ENCODE peak calls at places on chromosomes 2 and 18, in nine cellular contexts. F is CD8-positive, alpha-beta T cell; Z is GM23338; C is HCT116; D is CD4-positive, CD25-positive, alpha-beta regulatory T cell; E is stomach; R is pancreas; N is adipocyte; V is mammary epithelial cell. I is an unnamed sample. For H3K4me1, the result is how much of the 10 kb centered on the place peaks cover.

GRCh38 chr2:42028571-42029148 is 19.2 kb upstream of the PKDCC start:
- DNase-seq in C (no peak), D (no peak), V (no peak), Z (no peak), F (no peak), E (no peak), R (no peak), N (no peak), I (no peak)

GRCh38 chr18:25299426-25299825 is 52.5 kb downstream of the ZNF521 start:
- DNase-seq in N (peak), V (peak), E (no peak), D (no peak), F (no peak), Z (no peak), C (no peak), R (no peak), I (no peak)

GRCh38 chr2:197673606-197674005 is 1.8 kb downstream of the RFTN2 start:
- DNase-seq in C (no peak), D (no peak), R (no peak), E (no peak), F (no peak), V (no peak), Z (no peak), N (peak), I (no peak)

GRCh38 chr18:10169064-10169562 is 255.3 kb downstream of the VAPA start:
- DNase-seq in V (peak), R (no peak), D (no peak), N (peak), E (peak), Z (no peak), F (no peak), C (no peak), I (no peak)

GRCh38 chr2:190360561-190360960 is 17.2 kb downstream of the INPP1 start:
- DNase-seq in Z (no peak), F (no peak), V (peak), R (no peak), E (no peak), D (no peak), N (no peak), C (no peak), I (no peak)

GRCh38 chr18:12015697-12016062 is 34.4 kb downstream of the IMPA2 start:
- DNase-seq in F (no peak), C (no peak), N (peak), V (peak), D (no peak), E (peak), R (peak), Z (no peak), I (peak)

GRCh38 chr2:129744141-129744540 is 235.3 kb upstream of the RAB6C start:
- DNase-seq in E (no peak), D (no peak), N (no peak), Z (no peak), F (no peak), V (no peak), C (no peak), R (no peak), I (no peak)

GRCh38 chr2:137865954-137866540 is 98.2 kb upstream of the HNMT start:
- DNase-seq in Z (peak), R (peak), V (peak), E (peak), D (peak), C (peak), F (peak), N (peak), I (peak)

GRCh38 chr2:152617464-152618187 is 99.6 kb downstream of the PRPF40A start:
- DNase-seq in E (no peak), R (no peak), V (no peak), F (no peak), C (no peak), N (no peak), D (no peak), Z (no peak), I (no peak)

GRCh38 chr2:54555318-54555837 is 99.3 kb downstream of the SPTBN1 start:
- DNase-seq in C (no peak), R (no peak), F (no peak), N (no peak), V (peak), Z (no peak), E (no peak), D (no peak), I (no peak)

GRCh38 chr2:181894381-181894780 is 2.9 kb downstream of the ITPRID2 start:
- DNase-seq in D (no peak), R (no peak), C (no peak), F (no peak), V (no peak), E (no peak), N (no peak), Z (no peak), I (no peak)

GRCh38 chr2:102661846-102662245 is 42.5 kb downstream of the SLC9A2 start:
- DNase-seq in R (no peak), V (peak), N (no peak), F (no peak), E (no peak), C (no peak), D (no peak), Z (peak), I (no peak)

GRCh38 chr2:214410918-214411554 is at the start of gene VWC2L:
- DNase-seq in V (peak), Z (peak), D (peak), F (peak), N (peak), C (peak), R (peak), E (peak), I (peak)

GRCh38 chr2:240124651-240125030 is 11.5 kb downstream of the COPS9 start:
- DNase-seq in F (no peak), N (no peak), R (no peak), Z (no peak), E (peak), V (no peak), C (no peak), D (no peak), I (no peak)

GRCh38 chr2:96207778-96208143 is 866 bp downstream of the STARD7 start:
- DNase-seq in D (peak), Z (no peak), N (peak), R (no peak), F (no peak), E (no peak), V (no peak), C (no peak), I (no peak)

GRCh38 chr2:235740821-235741220 is 247.0 kb downstream of the AGAP1 start:
- DNase-seq in E (no peak), R (no peak), D (no peak), F (no peak), N (no peak), V (no peak), C (no peak), Z (peak), I (no peak)

GRCh38 chr2:118874324-118874723 is 26.9 kb upstream of the EN1 start:
- DNase-seq in F (no peak), N (no peak), E (no peak), C (no peak), D (no peak), V (no peak), R (no peak), Z (no peak), I (no peak)

GRCh38 chr2:175880-176800 is 87.7 kb downstream of the SH3YL1 start:
- DNase-seq in Z (no peak), V (peak), C (no peak), F (peak), E (no peak), R (no peak), D (peak), N (peak), I (no peak)

GRCh38 chr18:390748-391478 is 109.6 kb downstream of the COLEC12 start:
- DNase-seq in N (no peak), F (no peak), R (no peak), Z (no peak), V (no peak), D (no peak), E (no peak), C (no peak), I (no peak)

GRCh38 chr2:16318474-16319195 is 347.0 kb downstream of the CYRIA start:
- DNase-seq in Z (peak), E (peak), R (no peak), V (no peak), C (no peak), N (no peak), F (no peak), D (no peak), I (no peak)

GRCh38 chr2:202201220-202202160 is 36.9 kb downstream of the SUMO1 start:
- DNase-seq in E (no peak), D (no peak), R (no peak), N (no peak), F (no peak), Z (no peak), C (no peak), V (no peak), I (no peak)

GRCh38 chr2:99925960-99926359 is 216.4 kb downstream of the AFF3 start:
- DNase-seq in D (no peak), F (no peak), N (no peak), C (no peak), V (no peak), R (no peak), Z (no peak), E (no peak), I (no peak)

GRCh38 chr18:3256693-3257626 is 5.0 kb upstream of the MYL12B start:
- DNase-seq in Z (no peak), C (no peak), V (no peak), E (peak), F (no peak), N (peak), R (no peak), D (no peak), I (no peak)

GRCh38 chr18:78526923-78527775 is 452.5 kb upstream of the SALL3 start:
- DNase-seq in V (no peak), N (no peak), R (no peak), C (no peak), Z (peak), E (no peak), D (no peak), F (no peak), I (no peak)

GRCh38 chr2:160401895-160402294 is 91.7 kb downstream of the RBMS1 start:
- DNase-seq in C (no peak), F (no peak), N (no peak), D (no peak), Z (peak), E (no peak), V (no peak), R (no peak), I (no peak)

GRCh38 chr2:158723921-158724802 is 71.0 kb upstream of the DAPL1 start:
- DNase-seq in E (peak), C (peak), Z (peak), V (peak), N (no peak), R (no peak), D (no peak), F (no peak), I (no peak)

GRCh38 chr2:232522014-232522854 is 2.0 kb downstream of the PRSS56 start:
- DNase-seq in D (peak), N (peak), V (no peak), C (no peak), F (peak), Z (peak), R (peak), E (peak), I (peak)

GRCh38 chr18:32771169-32771751 is 1.6 kb downstream of the KLHL14 start:
- DNase-seq in R (no peak), V (no peak), F (no peak), Z (peak), E (no peak), D (no peak), N (peak), C (no peak), I (peak)

GRCh38 chr18:32773187-32773712 is 427 bp upstream of the KLHL14 start:
- DNase-seq in N (no peak), E (no peak), C (no peak), V (no peak), R (no peak), D (no peak), Z (no peak), F (no peak), I (no peak)

GRCh38 chr18:32770651-32771168 is 2.1 kb downstream of the KLHL14 start:
- DNase-seq in E (no peak), D (no peak), F (no peak), V (no peak), R (no peak), N (no peak), C (no peak), Z (peak), I (peak)

GRCh38 chr18:32771871-32772499 is 838 bp downstream of the KLHL14 start:
- DNase-seq in E (no peak), V (no peak), F (no peak), D (no peak), N (peak), R (peak), C (no peak), Z (peak), I (no peak)

DNA sequence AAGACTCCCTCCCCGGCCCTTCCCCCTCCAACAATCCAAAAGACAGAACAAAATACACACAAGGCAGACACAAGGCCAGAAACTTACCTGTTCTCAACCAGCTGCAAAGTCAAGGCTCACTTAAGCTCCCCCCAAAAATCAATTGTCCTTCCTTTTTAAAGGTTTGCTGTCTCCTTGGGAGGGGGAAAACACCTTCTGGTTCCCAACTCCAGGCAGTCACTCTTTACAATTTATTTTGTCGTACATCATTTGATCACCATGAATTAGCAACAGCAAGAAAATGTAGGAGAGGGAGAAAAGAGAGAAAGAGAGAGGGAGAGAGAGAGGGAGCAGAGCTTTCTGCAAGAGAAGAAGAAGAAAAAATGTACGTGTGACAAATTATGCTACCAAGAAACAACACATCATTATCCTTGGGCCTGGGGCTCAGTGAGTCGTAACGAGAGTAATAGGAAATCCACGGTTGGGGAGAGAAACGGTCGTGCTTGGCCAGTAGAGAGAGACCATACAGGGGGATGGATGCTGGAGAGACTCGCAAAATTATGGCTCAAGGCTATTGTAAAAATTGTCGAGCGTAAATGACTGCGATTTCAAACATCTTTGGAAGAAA is at the start of gene KLHL14:
- DNase-seq in V (no peak), R (no peak), E (no peak), N (no peak), F (no peak), Z (no peak), D (no peak), C (no peak), I (no peak)
- H3K4me3 ChIP-seq in V (no peak), R (peak), E (peak), N (peak), F (no peak), Z (peak), D (no peak), C (no peak), I (no peak)

DNA sequence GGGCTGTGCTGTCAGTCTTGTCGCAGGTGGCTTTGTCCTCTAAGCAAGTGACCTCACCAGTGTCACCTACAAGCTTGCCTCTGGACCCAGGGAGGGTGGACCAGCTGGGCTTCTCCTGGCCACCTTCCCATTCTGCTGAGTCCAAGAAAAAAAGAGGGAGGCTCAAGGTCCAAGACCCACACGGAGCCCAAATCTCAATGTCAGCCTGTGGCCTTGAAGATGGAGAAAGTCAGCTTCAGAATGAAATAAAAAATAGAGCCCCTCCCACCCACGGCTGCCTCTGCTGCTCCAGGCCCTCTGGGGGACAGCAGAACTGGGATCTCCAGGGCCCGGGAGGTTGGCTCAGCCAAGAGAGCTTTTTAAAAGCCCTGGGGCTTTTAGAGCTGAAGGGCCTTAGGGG is 145.9 kb downstream of the TNS1 start:
- DNase-seq in N (no peak), E (no peak), F (no peak), V (no peak), R (no peak), C (no peak), D (no peak), Z (no peak), I (no peak)
- H3K4me1 ChIP-seq in N (under half), E (under half), F (under half), V (under half), R (under half), C (under half), D (under half), Z (under half), I (under half)

GRCh38 chr2:121096611-121097010 is 188.4 kb downstream of the TFCP2L1 start:
- DNase-seq in F (no peak), Z (no peak), V (no peak), D (no peak), E (no peak), R (no peak), N (no peak), C (no peak), I (no peak)
- H3K4me3 ChIP-seq in F (no peak), Z (no peak), V (no peak), D (no peak), E (no peak), R (no peak), N (no peak), C (no peak), I (no peak)

GRCh38 chr2:85250045-85250444 is 77.7 kb downstream of the TGOLN2 start:
- DNase-seq in D (no peak), N (no peak), F (no peak), C (no peak), R (no peak), Z (no peak), V (no peak), E (no peak), I (no peak)
- H3K4me1 ChIP-seq in D (under half), N (under half), F (under half), C (under half), R (under half), Z (half or more), V (under half), E (under half), I (under half)

GRCh38 chr2:199977984-199978415 is 22.6 kb downstream of the MAIP1 start:
- DNase-seq in R (no peak), C (peak), N (peak), Z (no peak), D (peak), E (no peak), F (no peak), V (peak), I (peak)

GRCh38 chr2:199982444-199982843 is 27.1 kb downstream of the MAIP1 start:
- DNase-seq in F (no peak), N (no peak), E (no peak), Z (no peak), D (no peak), C (no peak), R (no peak), V (peak), I (no peak)

GRCh38 chr2:199983534-199983933 is 28.2 kb downstream of the MAIP1 start:
- DNase-seq in Z (peak), R (no peak), D (no peak), E (no peak), C (no peak), N (no peak), V (no peak), F (no peak), I (no peak)

GRCh38 chr2:199979398-199979797 is 24.0 kb downstream of the MAIP1 start:
- DNase-seq in Z (no peak), F (no peak), E (no peak), N (no peak), C (no peak), V (no peak), R (no peak), D (no peak), I (no peak)

DNA sequence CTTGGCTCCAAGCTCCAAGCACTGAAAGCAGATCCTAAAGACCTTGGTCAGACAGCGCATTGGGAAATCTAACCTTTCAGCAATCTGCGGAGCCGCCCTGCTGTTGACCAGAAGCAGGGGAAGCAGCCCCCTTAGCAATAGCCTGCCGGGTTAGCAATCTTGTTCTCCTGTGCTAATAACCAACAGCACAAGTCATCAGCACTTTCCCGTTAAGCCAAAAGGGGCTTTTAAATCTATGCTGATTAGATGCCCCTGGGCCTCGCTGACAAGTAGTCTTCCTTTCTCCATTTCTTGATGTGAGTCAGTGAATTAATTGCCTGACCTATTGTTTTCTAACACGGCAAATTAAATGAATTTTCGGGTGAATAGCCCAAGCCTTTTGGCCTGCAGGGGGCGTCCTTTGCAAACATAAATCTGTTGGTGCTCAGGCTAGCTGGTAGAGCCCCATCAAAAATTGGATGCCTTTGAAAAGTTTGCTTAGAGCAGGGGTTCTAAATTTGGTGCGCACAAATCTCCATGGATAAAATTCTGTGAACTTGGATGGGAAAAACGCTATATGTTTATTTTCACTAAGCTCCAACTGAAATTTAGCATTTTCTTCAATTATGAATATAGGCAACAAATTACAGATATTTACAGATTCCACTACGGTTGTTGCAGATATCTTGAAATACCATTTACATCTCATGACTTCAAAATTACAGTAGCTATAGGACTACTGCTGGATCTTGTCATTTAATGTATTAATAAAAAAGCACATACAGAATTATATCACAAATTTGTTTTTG is 24.7 kb downstream of the MAIP1 start:
- DNase-seq in V (peak), E (peak), Z (peak), N (peak), R (peak), F (peak), D (peak), C (peak), I (peak)
- H3K4me3 ChIP-seq in V (no peak), E (no peak), Z (peak), N (peak), R (no peak), F (no peak), D (no peak), C (no peak), I (no peak)

DNA sequence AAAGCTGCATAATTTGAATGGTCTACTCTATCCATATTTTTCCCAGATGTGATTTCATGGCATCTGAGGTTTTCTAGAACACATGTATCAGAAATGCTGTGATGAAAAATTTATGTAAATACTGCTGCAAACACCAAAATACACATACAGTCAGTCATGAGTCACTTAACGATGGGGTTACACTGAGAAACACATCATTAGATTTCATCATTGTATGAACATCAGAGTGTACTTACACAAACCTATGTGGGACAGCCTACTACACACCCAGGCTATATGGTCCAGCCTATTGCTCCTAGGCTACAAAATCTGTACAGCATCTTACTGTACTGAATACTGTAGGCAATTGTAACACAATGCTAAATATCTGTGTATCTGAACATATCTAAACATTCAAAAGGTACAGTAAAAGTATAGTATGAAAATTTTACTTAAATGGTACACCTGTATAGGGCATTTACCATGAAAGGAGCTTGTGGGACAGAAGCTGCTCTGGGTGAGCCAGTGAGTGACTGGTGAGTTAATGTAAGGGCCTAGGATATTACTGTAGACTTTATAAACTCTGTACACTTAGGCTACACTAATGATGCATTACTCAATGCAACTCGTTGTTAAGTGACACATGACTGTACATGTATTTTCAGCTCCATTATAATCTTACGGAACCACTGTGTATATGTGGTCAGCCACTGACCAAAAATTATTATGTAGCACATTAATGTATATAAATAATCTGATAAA is 33.5 kb downstream of the PNO1 start:
- DNase-seq in E (no peak), R (no peak), C (peak), F (no peak), V (peak), D (no peak), N (peak), Z (no peak), I (no peak)
- H3K4me1 ChIP-seq in E (under half), R (half or more), C (under half), F (under half), V (under half), D (under half), N (under half), Z (under half), I (under half)

I was measured in mucosa of descending colon.